ENCODE peak calls at places on chromosomes 12 and 14, in ten cellular contexts. T is IMR-90, K is HepG2, D is lower lobe of right lung, X is kidney, G is gastrocnemius medialis, P is AG10803, J is dorsolateral prefrontal cortex, R is AG04450, S is OCI-LY7. L is an unnamed sample.

GRCh38 chr14:22291406-22291805 is 297.6 kb downstream of the DAD1 start:
- DNase-seq in T (peak), K (no peak), D (no peak), X (no peak), G (no peak), P (no peak), J (no peak), R (no peak), S (no peak), L (peak)

GRCh38 chr14:59811850-59812249 is 58.7 kb downstream of the RTN1 start:
- DNase-seq in T (no peak), K (no peak), D (no peak), X (no peak), G (no peak), P (no peak), J (no peak), R (no peak), S (no peak), L (no peak)

GRCh38 chr14:76904740-76905569 is 78.7 kb downstream of the LRRC74A start:
- DNase-seq in T (peak), K (peak), D (peak), X (peak), G (peak), P (peak), J (no peak), R (peak), S (peak), L (peak)

GRCh38 chr12:12927211-12928079 is 24.5 kb downstream of the GPRC5D start:
- DNase-seq in T (peak), K (peak), D (peak), X (peak), G (peak), P (peak), J (no peak), R (peak), S (no peak), L (peak)

GRCh38 chr12:44126811-44127210 is 290.9 kb downstream of the TMEM117 start:
- DNase-seq in T (no peak), K (no peak), D (no peak), X (no peak), G (no peak), P (no peak), J (no peak), R (no peak), S (no peak), L (peak)

GRCh38 chr12:46503637-46504036 is 131.1 kb upstream of the SLC38A2 start:
- DNase-seq in T (no peak), K (no peak), D (no peak), X (no peak), G (no peak), P (no peak), J (no peak), R (no peak), S (no peak), L (peak)

GRCh38 chr12:123151679-123152454 is 977 bp upstream of the PITPNM2 start:
- DNase-seq in T (no peak), K (no peak), D (no peak), X (peak), G (no peak), P (no peak), J (no peak), R (no peak), S (no peak), L (no peak)

GRCh38 chr12:1553987-1554982 is 40.1 kb downstream of the FBXL14 start:
- DNase-seq in T (no peak), K (no peak), D (no peak), X (no peak), G (no peak), P (no peak), J (no peak), R (no peak), S (peak), L (no peak)

GRCh38 chr12:66539451-66539850 is 139.4 kb downstream of the GRIP1 start:
- DNase-seq in T (no peak), K (no peak), D (no peak), X (no peak), G (no peak), P (no peak), J (no peak), R (no peak), S (no peak), L (no peak)

GRCh38 chr12:117034691-117035090 is 64.5 kb downstream of the TESC start:
- DNase-seq in T (no peak), K (no peak), D (no peak), X (peak), G (no peak), P (no peak), J (no peak), R (no peak), S (no peak), L (no peak)

GRCh38 chr12:68185598-68185997 is 26.1 kb upstream of the IFNG start:
- DNase-seq in T (no peak), K (no peak), D (no peak), X (no peak), G (no peak), P (no peak), J (no peak), R (no peak), S (peak), L (no peak)

GRCh38 chr12:49364989-49365388 is 2.3 kb upstream of the SPATS2 start:
- DNase-seq in T (peak), K (no peak), D (no peak), X (no peak), G (no peak), P (peak), J (no peak), R (no peak), S (no peak), L (peak)

GRCh38 chr12:116601524-116601923 is 42.3 kb downstream of the MAP1LC3B2 start:
- DNase-seq in T (peak), K (no peak), D (no peak), X (no peak), G (no peak), P (peak), J (no peak), R (no peak), S (no peak), L (peak)

GRCh38 chr12:26309646-26310045 is 114.3 kb downstream of the SSPN start:
- DNase-seq in T (no peak), K (no peak), D (no peak), X (no peak), G (no peak), P (no peak), J (no peak), R (no peak), S (no peak), L (no peak)

GRCh38 chr14:30998100-30998706 is 27.2 kb upstream of the AP4S1 start:
- DNase-seq in T (no peak), K (no peak), D (no peak), X (no peak), G (no peak), P (no peak), J (no peak), R (no peak), S (no peak), L (peak)

GRCh38 chr12:112846619-112847018 is 55.1 kb downstream of the RPH3A start:
- DNase-seq in T (no peak), K (no peak), D (no peak), X (no peak), G (no peak), P (no peak), J (no peak), R (no peak), S (no peak), L (no peak)

GRCh38 chr12:97203408-97203807 is 259.2 kb upstream of the RMST start:
- DNase-seq in T (no peak), K (no peak), D (no peak), X (no peak), G (no peak), P (no peak), J (no peak), R (no peak), S (no peak), L (no peak)

GRCh38 chr14:90883782-90884181 is 67.6 kb upstream of the TTC7B start:
- DNase-seq in T (peak), K (no peak), D (no peak), X (no peak), G (no peak), P (peak), J (no peak), R (no peak), S (no peak), L (peak)

GRCh38 chr14:81414123-81414522 is 14.0 kb upstream of the STON2 start:
- DNase-seq in T (no peak), K (no peak), D (no peak), X (no peak), G (no peak), P (no peak), J (no peak), R (no peak), S (no peak), L (peak)

GRCh38 chr12:48796976-48797375 is 8.1 kb upstream of the ADCY6 start:
- DNase-seq in T (no peak), K (no peak), D (no peak), X (no peak), G (no peak), P (peak), J (no peak), R (no peak), S (no peak), L (no peak)

GRCh38 chr14:92942136-92942535 is 19.2 kb downstream of the CHGA start:
- DNase-seq in T (no peak), K (no peak), D (no peak), X (no peak), G (no peak), P (no peak), J (no peak), R (no peak), S (no peak), L (no peak)

GRCh38 chr12:94340568-94340967 is 119.1 kb downstream of the CEP83 start:
- DNase-seq in T (no peak), K (no peak), D (no peak), X (no peak), G (no peak), P (no peak), J (no peak), R (no peak), S (no peak), L (no peak)

GRCh38 chr12:69821441-69822204 is 3.4 kb upstream of the MYRFL start:
- DNase-seq in T (peak), K (no peak), D (no peak), X (no peak), G (no peak), P (peak), J (no peak), R (peak), S (no peak), L (peak)

GRCh38 chr12:3670083-3670620 is 82.8 kb downstream of the CRACR2A start:
- DNase-seq in T (peak), K (no peak), D (no peak), X (no peak), G (no peak), P (no peak), J (no peak), R (no peak), S (no peak), L (peak)

GRCh38 chr12:81296556-81297305 is 218.9 kb downstream of the ACSS3 start:
- DNase-seq in T (peak), K (no peak), D (no peak), X (no peak), G (no peak), P (peak), J (no peak), R (no peak), S (no peak), L (peak)

GRCh38 chr12:119693006-119693405 is 25.1 kb downstream of the PRKAB1 start:
- DNase-seq in T (peak), K (no peak), D (no peak), X (no peak), G (no peak), P (peak), J (no peak), R (peak), S (no peak), L (peak)

GRCh38 chr12:54286042-54286931 is 5.8 kb downstream of the HNRNPA1 start:
- DNase-seq in T (no peak), K (no peak), D (no peak), X (no peak), G (no peak), P (no peak), J (no peak), R (no peak), S (no peak), L (peak)

GRCh38 chr12:32603858-32604257 is 75.2 kb upstream of the DNM1L start:
- DNase-seq in T (peak), K (no peak), D (no peak), X (no peak), G (no peak), P (peak), J (no peak), R (no peak), S (no peak), L (peak)

GRCh38 chr12:29350080-29350479 is 30.9 kb downstream of the ERGIC2 start:
- DNase-seq in T (peak), K (peak), D (no peak), X (no peak), G (no peak), P (peak), J (no peak), R (no peak), S (no peak), L (peak)

GRCh38 chr12:32124637-32125036 is 18.0 kb downstream of the BICD1 start:
- DNase-seq in T (no peak), K (no peak), D (no peak), X (no peak), G (no peak), P (no peak), J (no peak), R (no peak), S (no peak), L (no peak)

GRCh38 chr12:63090716-63091115 is 60.3 kb downstream of the AVPR1A start:
- DNase-seq in T (no peak), K (no peak), D (no peak), X (no peak), G (no peak), P (no peak), J (peak), R (no peak), S (no peak), L (no peak)

GRCh38 chr14:34951286-34951685 is 31.5 kb upstream of the SRP54 start:
- DNase-seq in T (peak), K (no peak), D (no peak), X (no peak), G (no peak), P (peak), J (no peak), R (no peak), S (no peak), L (no peak)

GRCh38 chr12:98697209-98697608 is 52.1 kb downstream of the APAF1 start:
- DNase-seq in T (no peak), K (no peak), D (no peak), X (no peak), G (no peak), P (no peak), J (no peak), R (no peak), S (no peak), L (no peak)

GRCh38 chr12:114770323-114770722 is 86.3 kb upstream of the TBX3 start:
- DNase-seq in T (no peak), K (peak), D (no peak), X (no peak), G (no peak), P (no peak), J (no peak), R (no peak), S (no peak), L (no peak)

GRCh38 chr12:110468212-110469048 is at the start of the genes FAM216A and GPN3:
- DNase-seq in T (peak), K (peak), D (peak), X (peak), G (peak), P (peak), J (peak), R (peak), S (peak), L (peak)

GRCh38 chr12:110467847-110468211 is 228 bp downstream of the GPN3 start:
- DNase-seq in T (no peak), K (no peak), D (no peak), X (no peak), G (no peak), P (no peak), J (no peak), R (no peak), S (no peak), L (no peak)

GRCh38 chr12:110465024-110465423 is 3.0 kb downstream of the GPN3 start:
- DNase-seq in T (no peak), K (no peak), D (no peak), X (no peak), G (no peak), P (no peak), J (no peak), R (no peak), S (no peak), L (no peak)

GRCh38 chr12:110466791-110467190 is 1.3 kb downstream of the GPN3 start:
- DNase-seq in T (no peak), K (no peak), D (no peak), X (no peak), G (no peak), P (no peak), J (no peak), R (no peak), S (no peak), L (no peak)
- H3K4me3 ChIP-seq in T (no peak), K (peak), D (peak), X (no peak), G (peak), P (no peak), J (peak), R (peak), S (peak), L (no peak)

GRCh38 chr12:65152012-65152411 is 17.4 kb upstream of the LEMD3 start:
- DNase-seq in T (no peak), K (peak), D (no peak), X (no peak), G (no peak), P (no peak), J (no peak), R (no peak), S (no peak), L (peak)
- TF ChIP-seq CTCF in T (no peak), K (no peak), D (no peak), X (no peak), G (no peak), P (no peak), J (no peak), R (no peak), S (no peak), L (no peak)

DNA sequence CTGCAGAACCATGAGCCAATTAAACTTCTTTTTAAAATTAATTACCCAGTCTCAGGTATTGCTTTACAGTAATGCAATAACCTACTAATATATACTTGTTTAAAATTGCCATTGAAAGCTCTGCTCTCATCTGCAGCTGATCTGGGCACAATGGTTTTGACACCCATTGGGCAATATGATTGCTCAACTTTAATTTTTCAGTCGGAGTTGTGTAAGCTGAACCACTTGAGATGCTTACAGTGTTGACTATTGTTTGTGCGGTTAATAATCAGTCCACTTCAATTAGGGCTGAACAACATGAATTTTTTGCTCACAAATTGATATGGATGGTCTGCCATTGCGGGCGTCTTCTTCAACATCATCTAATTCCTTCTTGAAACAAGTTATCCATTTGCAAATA is 18.0 kb upstream of the OR4K5 start:
- DNase-seq in T (no peak), K (no peak), D (no peak), X (no peak), G (no peak), P (no peak), J (no peak), R (no peak), S (no peak), L (no peak)
- H3K4me3 ChIP-seq in T (no peak), K (no peak), D (no peak), X (no peak), G (no peak), P (no peak), J (no peak), R (no peak), S (no peak), L (no peak)

DNA sequence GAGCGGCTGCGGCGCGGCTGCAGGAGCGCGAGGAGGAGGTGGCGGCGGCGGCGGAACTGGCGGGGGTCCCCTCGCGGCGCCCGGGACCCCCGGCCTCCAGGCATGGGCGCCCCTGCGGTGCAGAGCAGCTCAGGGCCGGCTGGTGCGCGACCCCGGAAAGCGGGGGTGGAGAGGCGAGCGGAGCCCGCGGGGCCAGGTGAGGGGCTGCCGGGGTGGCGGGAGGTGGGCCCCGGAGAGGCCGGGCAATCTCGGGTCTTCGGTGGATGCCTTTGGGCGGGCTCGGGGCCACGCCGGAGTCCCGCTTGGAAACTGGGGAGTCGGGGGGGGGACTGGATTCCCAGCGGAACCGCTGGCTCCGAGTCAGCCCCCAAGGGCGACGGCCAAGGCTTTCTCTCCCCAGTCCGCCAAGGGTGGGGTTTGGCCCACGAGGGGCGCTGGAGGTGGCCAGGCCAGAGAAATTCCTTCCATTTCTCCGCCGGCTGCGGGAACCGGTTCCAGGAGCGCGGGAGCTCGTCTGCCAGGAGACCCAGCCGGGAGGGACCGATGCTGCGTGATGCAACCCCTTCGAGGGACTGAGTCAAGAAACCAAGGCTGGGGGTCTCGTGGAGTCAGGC is 13.9 kb upstream of the NR4A1 start:
- DNase-seq in T (peak), K (no peak), D (peak), X (peak), G (peak), P (peak), J (no peak), R (no peak), S (peak), L (no peak)
- TF ChIP-seq CTCF in T (no peak), K (peak), D (no peak), X (no peak), G (no peak), P (peak), J (no peak), R (peak), S (peak), L (no peak)

DNA sequence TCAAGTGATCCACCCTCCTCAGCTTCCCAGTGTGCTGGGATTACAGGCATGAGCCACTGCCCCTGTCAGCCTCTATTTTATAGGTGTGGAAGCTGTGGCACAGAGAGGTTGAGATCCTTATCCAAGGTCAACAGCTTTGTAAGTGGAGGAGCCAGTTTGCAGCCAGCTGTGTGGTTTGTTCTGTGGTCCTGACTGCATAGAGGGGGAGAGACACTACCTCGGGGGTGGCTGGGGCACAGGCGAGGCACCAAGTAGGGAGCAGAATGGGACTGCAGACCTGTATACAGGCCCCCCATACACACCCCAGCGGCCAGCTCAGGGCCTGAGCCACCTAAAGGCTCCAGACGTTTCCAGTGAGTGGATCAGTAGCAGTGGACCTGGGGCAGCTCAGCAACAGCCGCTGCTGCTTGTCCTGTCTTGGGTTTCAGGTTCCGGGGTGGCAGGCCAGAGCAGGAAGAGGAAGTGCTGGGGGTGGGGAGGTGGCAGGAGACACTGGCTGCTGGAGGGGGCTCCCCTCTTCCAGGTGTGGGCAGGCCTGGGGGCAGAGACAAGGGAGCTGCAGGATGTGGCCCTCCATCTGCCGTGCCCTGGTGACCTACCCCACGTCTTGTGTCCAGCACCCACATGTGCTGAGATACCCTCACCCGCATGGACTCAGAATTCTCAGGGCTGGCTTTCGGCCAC is 11.0 kb downstream of the ORAI1 start:
- DNase-seq in T (no peak), K (no peak), D (peak), X (peak), G (peak), P (no peak), J (no peak), R (no peak), S (peak), L (no peak)
- H3K4me3 ChIP-seq in T (no peak), K (no peak), D (no peak), X (no peak), G (no peak), P (no peak), J (no peak), R (no peak), S (peak), L (no peak)

GRCh38 chr12:19643635-19644034 is 204.3 kb downstream of the AEBP2 start:
- DNase-seq in T (peak), K (peak), D (no peak), X (no peak), G (no peak), P (peak), J (no peak), R (no peak), S (no peak), L (peak)
- TF ChIP-seq CTCF in T (peak), K (peak), D (peak), X (peak), G (no peak), P (peak), J (peak), R (peak), S (peak), L (peak)

GRCh38 chr14:75525969-75526368 is 3.7 kb downstream of the BATF start:
- DNase-seq in T (no peak), K (no peak), D (no peak), X (no peak), G (no peak), P (no peak), J (no peak), R (no peak), S (no peak), L (no peak)
- H3K4me3 ChIP-seq in T (no peak), K (no peak), D (no peak), X (no peak), G (no peak), P (no peak), J (no peak), R (no peak), S (no peak), L (no peak)

GRCh38 chr12:108989381-108989780 is 31.5 kb downstream of the SVOP start:
- DNase-seq in T (no peak), K (no peak), D (no peak), X (no peak), G (no peak), P (no peak), J (no peak), R (no peak), S (no peak), L (no peak)
- TF ChIP-seq CTCF in T (no peak), K (no peak), D (no peak), X (no peak), G (no peak), P (no peak), J (no peak), R (no peak), S (no peak), L (no peak)

GRCh38 chr14:101586531-101587402 is 25.5 kb downstream of the DIO3 start:
- DNase-seq in T (no peak), K (no peak), D (no peak), X (peak), G (no peak), P (no peak), J (peak), R (no peak), S (no peak), L (no peak)
- H3K4me3 ChIP-seq in T (no peak), K (no peak), D (no peak), X (no peak), G (no peak), P (no peak), J (no peak), R (no peak), S (no peak), L (no peak)

L was measured in bronchial epithelial cell.